ENCODE peak calls at places on chromosomes 2 and 18, in four cellular contexts. One of them, this sample, is unnamed.

GRCh38 chr2:223956267-223956666 is 996 bp upstream of the MRPL44 start:
- DNase-seq in WTC11: no peak
- DNase-seq in SK-N-SH: no peak
- DNase-seq in H1: no peak
- DNase-seq in this sample: no peak

GRCh38 chr2:19711470-19712372 is 190.1 kb downstream of the TTC32 start:
- DNase-seq in WTC11: peak; percentile 37
- DNase-seq in SK-N-SH: no peak
- DNase-seq in H1: peak; percentile 5
- DNase-seq in this sample: no peak

GRCh38 chr18:80229342-80229741 is 18.0 kb downstream of the PARD6G start:
- DNase-seq in WTC11: no peak
- DNase-seq in H1: no peak
- DNase-seq in SK-N-SH: no peak
- DNase-seq in this sample: no peak

GRCh38 chr18:74972354-74972753 is 236.6 kb downstream of the PTGR3 start:
- DNase-seq in SK-N-SH: no peak
- DNase-seq in WTC11: no peak
- DNase-seq in H1: no peak
- DNase-seq in this sample: no peak

GRCh38 chr2:84823788-84824187 is 57.1 kb downstream of the TRABD2A start:
- DNase-seq in WTC11: no peak
- DNase-seq in H1: no peak
- DNase-seq in SK-N-SH: no peak
- DNase-seq in this sample: no peak

GRCh38 chr18:67864677-67865340 is 348.3 kb upstream of the DSEL start:
- DNase-seq in H1: no peak
- DNase-seq in SK-N-SH: no peak
- DNase-seq in WTC11: no peak
- DNase-seq in this sample: no peak

GRCh38 chr2:73175663-73176204 is 26.6 kb upstream of the NOTO start:
- DNase-seq in WTC11: peak; percentile 74
- DNase-seq in H1: no peak
- DNase-seq in SK-N-SH: peak; percentile 79
- DNase-seq in this sample: peak; percentile 89

GRCh38 chr2:143398701-143399260 is 269.6 kb downstream of the ARHGAP15 start:
- DNase-seq in SK-N-SH: no peak
- DNase-seq in H1: no peak
- DNase-seq in WTC11: no peak
- DNase-seq in this sample: no peak

GRCh38 chr18:48404707-48405106 is 4.5 kb downstream of the ZBTB7C start:
- DNase-seq in WTC11: no peak
- DNase-seq in SK-N-SH: peak; percentile 42
- DNase-seq in H1: no peak
- DNase-seq in this sample: no peak

GRCh38 chr2:231463698-231464575 is at the start of gene NCL:
- DNase-seq in SK-N-SH: peak; percentile 88
- DNase-seq in WTC11: peak; percentile 84
- DNase-seq in H1: no peak
- DNase-seq in this sample: peak; percentile 64

GRCh38 chr2:239548491-239548890 is 147.7 kb upstream of the HDAC4 start:
- DNase-seq in SK-N-SH: no peak
- DNase-seq in WTC11: no peak
- DNase-seq in H1: no peak
- DNase-seq in this sample: no peak
- TF ChIP-seq TEAD4 in SK-N-SH: no peak
- TF ChIP-seq TEAD4 in WTC11: no peak
- TF ChIP-seq TEAD4 in H1: no peak
- TF ChIP-seq TEAD4 in this sample: no peak

GRCh38 chr2:214574077-214574775 is 163.4 kb downstream of the VWC2L start:
- DNase-seq in WTC11: no peak
- DNase-seq in H1: no peak
- DNase-seq in SK-N-SH: no peak
- DNase-seq in this sample: no peak

GRCh38 chr2:214566457-214566856 is 155.6 kb downstream of the VWC2L start:
- DNase-seq in WTC11: no peak
- DNase-seq in H1: no peak
- DNase-seq in SK-N-SH: peak; percentile 12
- DNase-seq in this sample: no peak

GRCh38 chr2:214575030-214575949 is 164.4 kb downstream of the VWC2L start:
- DNase-seq in H1: no peak
- DNase-seq in WTC11: no peak
- DNase-seq in SK-N-SH: no peak
- DNase-seq in this sample: no peak

DNA sequence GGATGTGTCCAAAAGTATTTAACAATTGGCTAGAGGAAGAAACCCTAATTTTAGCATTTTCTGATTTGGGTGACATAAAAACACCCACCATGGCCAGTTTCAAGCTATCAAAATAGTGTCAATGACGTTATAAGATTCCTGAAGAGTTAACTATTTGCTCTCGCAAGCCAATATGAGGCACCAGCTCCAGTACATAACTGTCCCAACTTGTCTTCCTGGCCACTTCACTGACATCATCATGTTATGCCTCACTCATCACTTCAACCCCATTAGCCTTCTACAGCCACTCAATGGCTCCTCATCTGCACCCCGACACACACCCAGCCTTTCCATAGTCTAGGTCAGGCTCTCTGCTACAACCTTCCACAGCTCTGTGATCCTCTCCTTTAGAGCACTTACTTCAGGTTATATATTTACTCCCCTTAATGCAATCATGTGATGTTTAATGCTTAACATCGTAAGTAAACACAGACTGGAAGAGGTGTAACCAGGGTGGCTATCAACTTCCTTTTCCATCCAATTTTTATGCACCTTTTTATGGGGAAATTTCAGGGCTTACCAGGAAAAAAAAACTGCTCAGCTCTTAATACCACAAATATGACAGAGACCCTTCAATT is 158.7 kb downstream of the VWC2L start:
- DNase-seq in WTC11: no peak
- DNase-seq in H1: no peak
- DNase-seq in SK-N-SH: no peak
- DNase-seq in this sample: no peak
- TF ChIP-seq TEAD4 in WTC11: no peak
- TF ChIP-seq TEAD4 in H1: no peak
- TF ChIP-seq TEAD4 in SK-N-SH: no peak
- TF ChIP-seq TEAD4 in this sample: no peak

GRCh38 chr2:62197017-62197586 is 1.2 kb downstream of the B3GNT2 start:
- DNase-seq in SK-N-SH: peak; percentile 68
- DNase-seq in H1: no peak
- DNase-seq in WTC11: no peak
- DNase-seq in this sample: no peak
- TF ChIP-seq TEAD4 in SK-N-SH: no peak
- TF ChIP-seq TEAD4 in H1: no peak
- TF ChIP-seq TEAD4 in WTC11: no peak
- TF ChIP-seq TEAD4 in this sample: no peak

GRCh38 chr2:158745866-158746382 is 49.2 kb upstream of the DAPL1 start:
- DNase-seq in SK-N-SH: no peak
- DNase-seq in H1: no peak
- DNase-seq in WTC11: no peak
- DNase-seq in this sample: no peak

GRCh38 chr2:158742536-158742935 is 52.6 kb upstream of the DAPL1 start:
- DNase-seq in SK-N-SH: peak; percentile 38
- DNase-seq in H1: no peak
- DNase-seq in WTC11: no peak
- DNase-seq in this sample: no peak

GRCh38 chr2:158743466-158743865 is 51.7 kb upstream of the DAPL1 start:
- DNase-seq in WTC11: no peak
- DNase-seq in H1: no peak
- DNase-seq in SK-N-SH: peak; percentile 49
- DNase-seq in this sample: no peak

GRCh38 chr2:158745067-158745865 is 49.9 kb upstream of the DAPL1 start:
- DNase-seq in WTC11: peak; percentile 66
- DNase-seq in SK-N-SH: peak; percentile 58
- DNase-seq in H1: peak; percentile 7
- DNase-seq in this sample: no peak

DNA sequence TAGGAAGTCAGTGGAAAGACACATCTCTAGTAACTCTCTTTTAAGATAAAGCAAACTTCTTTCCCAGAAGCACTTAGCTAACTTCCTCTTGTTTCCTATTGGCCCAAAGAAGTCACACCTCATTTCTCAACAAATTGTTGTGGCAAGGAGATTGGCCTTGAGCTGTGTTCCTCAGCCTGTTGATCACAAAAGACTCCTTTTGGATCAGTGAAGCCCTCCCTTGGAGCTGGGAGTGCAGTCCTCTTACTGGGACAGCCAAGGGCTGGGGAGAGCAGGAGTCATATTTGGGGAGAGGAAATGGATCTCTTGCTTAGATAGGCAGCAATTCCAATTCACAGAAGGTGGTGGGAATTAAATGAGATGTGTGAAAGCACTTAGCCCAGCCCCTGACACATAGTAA is 51.2 kb upstream of the DAPL1 start:
- DNase-seq in H1: no peak
- DNase-seq in SK-N-SH: no peak
- DNase-seq in WTC11: no peak
- DNase-seq in this sample: no peak
- TF ChIP-seq TEAD4 in H1: no peak
- TF ChIP-seq TEAD4 in SK-N-SH: no peak
- TF ChIP-seq TEAD4 in WTC11: no peak
- TF ChIP-seq TEAD4 in this sample: no peak

GRCh38 chr2:134410006-134410405 is 156.1 kb downstream of the MGAT5 start:
- DNase-seq in SK-N-SH: no peak
- DNase-seq in WTC11: no peak
- DNase-seq in H1: no peak
- DNase-seq in this sample: no peak

GRCh38 chr2:134408386-134408785 is 154.5 kb downstream of the MGAT5 start:
- DNase-seq in H1: no peak
- DNase-seq in SK-N-SH: no peak
- DNase-seq in WTC11: no peak
- DNase-seq in this sample: no peak

GRCh38 chr2:134410831-134411231 is 157.0 kb downstream of the MGAT5 start:
- DNase-seq in WTC11: no peak
- DNase-seq in SK-N-SH: no peak
- DNase-seq in H1: no peak
- DNase-seq in this sample: no peak

GRCh38 chr2:134407154-134407890 is 153.4 kb downstream of the MGAT5 start:
- DNase-seq in H1: no peak
- DNase-seq in WTC11: no peak
- DNase-seq in SK-N-SH: no peak
- DNase-seq in this sample: no peak

DNA sequence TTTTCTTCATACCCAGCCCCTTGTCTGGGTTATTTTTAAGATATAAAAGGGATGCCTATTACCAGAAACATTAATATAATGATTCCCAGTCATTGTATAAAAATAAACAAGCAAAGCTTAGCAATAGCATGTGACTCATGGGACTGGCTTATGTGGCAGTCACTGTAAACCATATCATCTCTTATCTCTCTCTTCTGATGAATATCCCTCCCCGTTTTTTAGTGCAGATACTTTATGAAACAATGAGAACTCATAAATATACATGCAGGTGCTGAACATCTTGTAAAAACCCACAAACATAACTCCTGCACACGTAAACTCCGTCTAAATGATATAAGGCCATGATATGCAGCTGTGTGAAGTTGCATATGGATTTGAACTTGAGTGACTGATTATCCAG is 154.9 kb downstream of the MGAT5 start:
- DNase-seq in WTC11: no peak
- DNase-seq in H1: no peak
- DNase-seq in SK-N-SH: no peak
- DNase-seq in this sample: no peak
- TF ChIP-seq TEAD4 in WTC11: no peak
- TF ChIP-seq TEAD4 in H1: no peak
- TF ChIP-seq TEAD4 in SK-N-SH: no peak
- TF ChIP-seq TEAD4 in this sample: no peak

DNA sequence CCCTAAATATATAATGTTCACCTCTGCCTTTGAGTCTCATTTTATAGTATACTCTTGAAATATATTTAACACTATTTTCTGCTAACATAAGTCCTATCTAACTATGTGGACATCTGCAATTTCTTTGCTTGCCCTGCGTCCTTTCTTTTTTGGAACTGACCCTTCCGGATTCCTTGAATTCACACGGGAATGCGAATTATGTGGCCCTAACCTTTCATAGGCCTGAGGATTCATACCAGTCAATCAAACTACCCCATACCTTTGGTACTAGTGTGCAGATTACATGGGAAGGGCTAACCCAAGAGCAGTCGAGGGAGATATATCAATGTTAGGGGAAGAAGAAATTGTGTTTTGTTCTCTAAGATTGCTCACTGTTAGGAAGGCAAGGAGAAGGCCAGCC is 56.4 kb downstream of the NRXN1 start:
- DNase-seq in H1: no peak
- DNase-seq in WTC11: no peak
- DNase-seq in SK-N-SH: no peak
- DNase-seq in this sample: no peak
- TF ChIP-seq TEAD4 in H1: peak; percentile 71
- TF ChIP-seq TEAD4 in WTC11: no peak
- TF ChIP-seq TEAD4 in SK-N-SH: no peak
- TF ChIP-seq TEAD4 in this sample: no peak

DNA sequence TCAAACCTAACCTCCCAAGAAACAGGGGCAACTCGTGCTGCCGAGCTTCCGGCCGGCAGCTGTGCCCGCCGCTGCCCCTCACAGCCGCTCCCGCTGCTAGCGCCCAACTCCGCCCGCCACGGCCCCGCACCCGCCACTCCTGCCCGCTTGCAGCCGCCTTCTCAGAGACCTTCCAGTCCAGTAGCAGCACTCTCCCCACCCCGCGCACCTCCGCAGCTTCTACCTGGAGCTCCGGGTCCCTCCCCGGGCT is 722 bp upstream of the C2orf15 start:
- DNase-seq in H1: no peak
- DNase-seq in SK-N-SH: no peak
- DNase-seq in WTC11: no peak
- DNase-seq in this sample: no peak
- TF ChIP-seq TEAD4 in H1: no peak
- TF ChIP-seq TEAD4 in SK-N-SH: no peak
- TF ChIP-seq TEAD4 in WTC11: no peak
- TF ChIP-seq TEAD4 in this sample: no peak